ENCODE peak calls at places on chromosomes 4 and X, in five cellular contexts. K is GM12878, R is HEK293T, E is WTC11, W is HCT116. H is an unnamed sample.

GRCh38 chr4:186294160-186294559 is 28.2 kb downstream of the F11 start:
- DNase-seq in E (no peak), R (no peak), K (no peak), W (no peak), H (no peak)

GRCh38 chr4:112664611-112665010 is 27.7 kb downstream of the LARP7 start:
- DNase-seq in K (no peak), W (no peak), E (no peak), R (no peak), H (no peak)

GRCh38 chr4:40190880-40191815 is 5.7 kb upstream of the RHOH start:
- DNase-seq in W (no peak), K (no peak), R (no peak), E (no peak), H (peak; percentile 42)

GRCh38 chrX:149286940-149287349 is 218.2 kb downstream of the IDS start:
- DNase-seq in K (peak; percentile 40), W (peak; percentile 12), R (peak; percentile 61), E (peak; percentile 28), H (peak; percentile 42)

GRCh38 chr4:151796106-151796505 is 35.3 kb upstream of the GATB start:
- DNase-seq in K (no peak), W (no peak), R (no peak), E (no peak), H (no peak)

GRCh38 chr4:2797545-2798305 is 4.8 kb downstream of the SH3BP2 start:
- DNase-seq in R (no peak), K (no peak), W (no peak), E (no peak), H (no peak)

GRCh38 chrX:85003655-85004244 is at the start of gene APOOL:
- DNase-seq in K (peak; percentile 57), W (peak; percentile 78), E (peak; percentile 84), R (peak; percentile 73), H (peak; percentile 68)

GRCh38 chrX:21738145-21738949 is 19.6 kb downstream of the SMPX start:
- DNase-seq in E (peak; percentile 70), W (no peak), K (no peak), R (peak; percentile 75), H (peak; percentile 61)

GRCh38 chrX:103730746-103731508 is 20.2 kb downstream of the TMEM31 start:
- DNase-seq in W (no peak), E (no peak), K (no peak), R (no peak), H (no peak)

GRCh38 chr4:111632752-111633151 is 512.5 kb upstream of the FAM241A start:
- DNase-seq in K (no peak), E (no peak), R (no peak), W (no peak), H (no peak)

GRCh38 chrX:77698242-77698641 is 87.8 kb downstream of the ATRX start:
- DNase-seq in E (no peak), W (no peak), R (no peak), K (no peak), H (no peak)

GRCh38 chr4:157314906-157315305 is 94.4 kb downstream of the GRIA2 start:
- DNase-seq in K (no peak), E (no peak), W (no peak), R (no peak), H (no peak)

GRCh38 chr4:116531870-116532269 is 553.5 kb downstream of the TRAM1L1 start:
- DNase-seq in E (no peak), R (no peak), W (no peak), K (no peak), H (no peak)

GRCh38 chr4:147801820-147802219 is 69.9 kb downstream of the ARHGAP10 start:
- DNase-seq in R (peak; percentile 31), K (no peak), E (no peak), W (no peak), H (no peak)

GRCh38 chrX:83512111-83512510 is 4.0 kb downstream of the POU3F4 start:
- DNase-seq in W (no peak), R (no peak), E (no peak), K (no peak), H (no peak)

GRCh38 chr4:78568640-78569261 is 17.2 kb downstream of the ANXA3 start:
- DNase-seq in E (no peak), R (no peak), W (no peak), K (peak; percentile 40), H (no peak)

GRCh38 chr4:78565971-78566372 is 14.4 kb downstream of the ANXA3 start:
- DNase-seq in W (peak; percentile 92), E (no peak), K (no peak), R (no peak), H (no peak)

GRCh38 chr4:78567502-78568075 is 16.0 kb downstream of the ANXA3 start:
- DNase-seq in K (no peak), E (no peak), W (no peak), R (no peak), H (no peak)

GRCh38 chr4:78566834-78567501 is 15.4 kb downstream of the ANXA3 start:
- DNase-seq in K (peak; percentile 57), E (no peak), W (no peak), R (no peak), H (no peak)

DNA sequence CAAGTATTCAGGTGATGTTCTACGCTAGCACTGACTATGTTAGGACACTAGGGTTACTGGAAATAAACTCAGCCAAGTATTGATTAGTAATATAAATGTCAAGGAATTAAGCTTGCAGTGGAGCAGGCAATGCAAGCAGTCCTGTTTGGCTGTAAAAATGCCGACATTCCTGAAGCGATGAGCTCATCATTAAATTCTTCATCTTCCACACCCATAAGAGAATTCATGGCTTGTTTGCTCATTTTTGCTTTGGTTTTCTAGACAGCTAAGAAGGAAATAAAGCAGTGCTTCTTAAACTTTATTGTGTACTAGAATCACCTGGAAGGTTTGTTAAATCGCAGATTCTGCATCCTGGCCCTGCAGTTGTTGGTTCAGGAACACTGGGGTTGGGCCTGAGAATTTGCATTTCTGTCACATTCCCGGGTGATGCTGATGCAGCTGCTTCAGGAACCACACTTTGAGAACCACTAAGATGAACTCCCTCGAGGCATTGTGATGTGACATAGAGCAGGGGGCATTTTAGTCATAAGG is 17.8 kb downstream of the ANXA3 start:
- DNase-seq in W (peak; percentile 87), K (no peak), R (no peak), E (no peak), H (no peak)
- TF ChIP-seq SP1 in W (no peak), K (no peak), R (no peak), E (no peak), H (no peak)

DNA sequence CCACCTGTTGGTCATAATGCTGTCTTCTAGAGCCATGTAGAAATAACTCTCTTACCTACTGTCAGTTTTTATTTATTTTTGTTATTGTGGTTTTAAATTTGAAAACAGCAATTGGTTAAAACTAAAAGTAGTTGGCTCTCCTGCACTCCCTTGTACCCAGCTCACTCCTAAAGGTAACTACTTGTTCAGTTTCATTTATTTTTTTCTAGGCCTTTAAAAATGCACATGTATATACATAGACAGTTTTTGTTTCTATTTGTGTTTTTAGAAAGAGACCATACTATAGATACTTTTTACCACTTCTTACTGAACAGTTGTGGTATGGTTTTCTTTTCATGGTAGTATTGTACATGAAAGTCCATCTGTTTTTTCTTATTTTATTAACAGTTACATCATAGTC is 16.8 kb downstream of the SMAD1 start:
- DNase-seq in W (no peak), E (no peak), K (no peak), R (no peak), H (no peak)
- TF ChIP-seq SP1 in W (no peak), E (no peak), K (no peak), R (no peak), H (no peak)

GRCh38 chrX:48714573-48714972 is 18.0 kb downstream of the SUV39H1 start:
- DNase-seq in W (no peak), R (no peak), E (no peak), K (no peak), H (no peak)

GRCh38 chrX:48713847-48714246 is 17.3 kb downstream of the SUV39H1 start:
- DNase-seq in W (no peak), K (no peak), E (no peak), R (no peak), H (no peak)

GRCh38 chrX:48715876-48716502 is 19.5 kb downstream of the SUV39H1 start:
- DNase-seq in K (no peak), W (no peak), E (no peak), R (no peak), H (no peak)

GRCh38 chrX:48711929-48712505 is 15.5 kb downstream of the SUV39H1 start:
- DNase-seq in R (no peak), W (no peak), K (no peak), E (no peak), H (no peak)

DNA sequence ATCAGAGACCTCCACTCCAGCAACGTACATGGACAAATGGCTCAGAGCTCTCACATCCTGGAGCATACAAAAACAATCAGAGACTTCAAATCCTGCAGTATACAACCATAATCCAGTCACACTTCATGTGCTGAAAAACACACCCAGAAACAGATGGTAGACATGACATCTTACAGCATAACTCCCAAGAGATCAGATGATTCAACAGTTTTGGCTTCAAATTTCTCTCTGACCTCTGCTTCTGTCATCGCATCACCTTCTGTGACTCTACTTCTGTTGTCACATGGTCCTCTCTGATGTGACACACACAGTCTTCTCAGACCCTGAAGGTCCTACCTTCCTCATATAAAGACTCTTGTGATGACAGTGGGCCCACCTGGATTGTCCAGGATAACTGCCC is 18.5 kb downstream of the SUV39H1 start:
- DNase-seq in K (no peak), R (no peak), E (no peak), W (no peak), H (no peak)
- TF ChIP-seq SP1 in K (no peak), R (no peak), E (no peak), W (no peak), H (no peak)

GRCh38 chrX:19879181-19879580 is 8.2 kb downstream of the SH3KBP1 start:
- DNase-seq in K (no peak), E (no peak), R (no peak), W (no peak), H (no peak)

GRCh38 chrX:19879742-19880378 is 7.5 kb downstream of the SH3KBP1 start:
- DNase-seq in E (no peak), R (no peak), K (no peak), W (no peak), H (no peak)

GRCh38 chrX:19883878-19884277 is 3.5 kb downstream of the SH3KBP1 start:
- DNase-seq in W (peak; percentile 43), R (no peak), K (peak; percentile 78), E (no peak), H (no peak)

GRCh38 chrX:19881559-19881958 is 5.8 kb downstream of the SH3KBP1 start:
- DNase-seq in E (no peak), K (no peak), W (no peak), R (no peak), H (no peak)

GRCh38 chrX:19882066-19882775 is 5.2 kb downstream of the SH3KBP1 start:
- DNase-seq in K (no peak), E (no peak), R (no peak), W (no peak), H (no peak)
- TF ChIP-seq SP1 in K (no peak), E (no peak), R (no peak), W (no peak), H (no peak)

GRCh38 chr4:23614284-23614892 is 275.5 kb downstream of the PPARGC1A start:
- DNase-seq in K (no peak), E (no peak), R (peak; percentile 9), W (no peak), H (peak; percentile 45)
- TF ChIP-seq SP1 in K (no peak), E (no peak), R (no peak), W (no peak), H (no peak)

H was measured in H1.